ENCODE peak calls at places on chromosomes 1 and 21, in nine cellular contexts. J, X, C, I, B, D, S, O and P are unnamed samples.

GRCh38 chr1:85087659-85088407 is 39.5 kb upstream of the MCOLN3 start:
- DNase-seq in J (no peak), X (no peak), C (no peak), I (no peak), B (no peak), D (no peak), S (no peak), O (no peak), P (no peak)

GRCh38 chr1:19156676-19157075 is 53.4 kb downstream of the UBR4 start:
- DNase-seq in J (no peak), X (peak), C (peak), I (peak), B (peak), D (no peak), S (no peak), O (no peak), P (no peak)

GRCh38 chr1:17561252-17561558 is 21.7 kb downstream of the ARHGEF10L start:
- DNase-seq in J (no peak), X (no peak), C (no peak), I (no peak), B (peak), D (no peak), S (no peak), O (no peak), P (no peak)

GRCh38 chr1:183551924-183552323 is 38.3 kb downstream of the NCF2 start:
- DNase-seq in J (peak), X (no peak), C (no peak), I (no peak), B (peak), D (no peak), S (no peak), O (no peak), P (no peak)

GRCh38 chr1:57265105-57265504 is 158.8 kb downstream of the DAB1 start:
- DNase-seq in J (no peak), X (no peak), C (no peak), I (no peak), B (no peak), D (no peak), S (no peak), O (no peak), P (no peak)

GRCh38 chr1:59828160-59828559 is 13.4 kb downstream of the HOOK1 start:
- DNase-seq in J (no peak), X (no peak), C (no peak), I (no peak), B (no peak), D (no peak), S (no peak), O (no peak), P (no peak)

GRCh38 chr1:100539836-100540536 is 2.0 kb downstream of the GPR88 start:
- DNase-seq in J (no peak), X (no peak), C (peak), I (no peak), B (peak), D (no peak), S (no peak), O (no peak), P (no peak)

GRCh38 chr1:65069186-65069585 is 78.8 kb upstream of the AK4 start:
- DNase-seq in J (no peak), X (peak), C (no peak), I (no peak), B (peak), D (peak), S (peak), O (no peak), P (no peak)

GRCh38 chr21:46194374-46195334 is 10.4 kb upstream of the SPATC1L start:
- DNase-seq in J (no peak), X (no peak), C (no peak), I (no peak), B (no peak), D (no peak), S (no peak), O (no peak), P (no peak)

GRCh38 chr1:39650431-39650830 is 11.0 kb upstream of the HEYL start:
- DNase-seq in J (no peak), X (no peak), C (no peak), I (no peak), B (peak), D (no peak), S (no peak), O (no peak), P (no peak)

GRCh38 chr1:212401838-212402582 is 12.7 kb downstream of the PACC1 start:
- DNase-seq in J (no peak), X (no peak), C (peak), I (peak), B (no peak), D (no peak), S (no peak), O (no peak), P (no peak)

GRCh38 chr1:33501309-33501708 is 28.9 kb downstream of the ZSCAN20 start:
- DNase-seq in J (no peak), X (no peak), C (no peak), I (no peak), B (no peak), D (no peak), S (no peak), O (no peak), P (no peak)

GRCh38 chr21:36696640-36697472 is 2.1 kb upstream of the SIM2 start:
- DNase-seq in J (no peak), X (no peak), C (no peak), I (no peak), B (no peak), D (no peak), S (no peak), O (no peak), P (no peak)

GRCh38 chr1:21451212-21451611 is 11.3 kb downstream of the NBPF3 start:
- DNase-seq in J (no peak), X (no peak), C (peak), I (no peak), B (no peak), D (no peak), S (no peak), O (no peak), P (no peak)

GRCh38 chr1:96580920-96581319 is 140.7 kb upstream of the PTBP2 start:
- DNase-seq in J (no peak), X (no peak), C (no peak), I (no peak), B (no peak), D (no peak), S (no peak), O (no peak), P (no peak)

GRCh38 chr1:61887921-61888564 is 145.8 kb downstream of the PATJ start:
- DNase-seq in J (no peak), X (no peak), C (peak), I (no peak), B (peak), D (no peak), S (no peak), O (no peak), P (no peak)

GRCh38 chr1:212754715-212755114 is 36.9 kb downstream of the NSL1 start:
- DNase-seq in J (no peak), X (no peak), C (peak), I (no peak), B (peak), D (no peak), S (no peak), O (no peak), P (no peak)

GRCh38 chr1:27203946-27204345 is 30.5 kb upstream of the WDTC1 start:
- DNase-seq in J (no peak), X (no peak), C (no peak), I (no peak), B (no peak), D (no peak), S (no peak), O (no peak), P (no peak)

GRCh38 chr1:98546319-98546718 is 115.2 kb upstream of the SNX7 start:
- DNase-seq in J (no peak), X (no peak), C (no peak), I (no peak), B (no peak), D (no peak), S (no peak), O (no peak), P (no peak)

GRCh38 chr1:27624467-27625233 is 10.3 kb downstream of the FGR start:
- DNase-seq in J (no peak), X (no peak), C (no peak), I (no peak), B (no peak), D (peak), S (no peak), O (no peak), P (no peak)

GRCh38 chr1:166511754-166512153 is 327.5 kb upstream of the POGK start:
- DNase-seq in J (no peak), X (no peak), C (no peak), I (no peak), B (no peak), D (no peak), S (no peak), O (no peak), P (no peak)

GRCh38 chr1:163701783-163702182 is 380.0 kb downstream of the NUF2 start:
- DNase-seq in J (no peak), X (no peak), C (no peak), I (no peak), B (no peak), D (no peak), S (no peak), O (no peak), P (no peak)

GRCh38 chr1:226994357-226995063 is 54.4 kb downstream of the COQ8A start:
- DNase-seq in J (no peak), X (no peak), C (no peak), I (no peak), B (no peak), D (no peak), S (no peak), O (no peak), P (no peak)

GRCh38 chr1:246291141-246291540 is 215.9 kb downstream of the SMYD3 start:
- DNase-seq in J (peak), X (no peak), C (no peak), I (no peak), B (no peak), D (no peak), S (no peak), O (peak), P (peak)

GRCh38 chr1:10726355-10726754 is 70.1 kb downstream of the CASZ1 start:
- DNase-seq in J (no peak), X (no peak), C (no peak), I (peak), B (peak), D (no peak), S (no peak), O (no peak), P (no peak)

GRCh38 chr1:117656202-117656641 is 50.4 kb downstream of the TENT5C start:
- DNase-seq in J (no peak), X (no peak), C (no peak), I (no peak), B (no peak), D (peak), S (peak), O (no peak), P (no peak)

GRCh38 chr1:97392701-97393100 is 528.1 kb downstream of the DPYD start:
- DNase-seq in J (no peak), X (no peak), C (peak), I (no peak), B (no peak), D (no peak), S (no peak), O (no peak), P (no peak)